ENCODE peak calls at places on chromosomes 16 and 17, in five cellular contexts. X is K562, H is PC-9, W is neural progenitor cell, A is GM23248. K is an unnamed sample.

GRCh38 chr16:22813946-22814325 is at the start of gene HS3ST2:
- DNase-seq in H (no peak), W (peak; percentile 92), A (peak; percentile 59), X (no peak), K (peak; percentile 90)

GRCh38 chr17:80792373-80792781 is 199.3 kb upstream of the CHMP6 start:
- DNase-seq in X (no peak), W (no peak), H (peak; percentile 12), A (peak; percentile 32), K (no peak)

GRCh38 chr17:43003542-43004172 is 2.9 kb upstream of the IFI35 start:
- DNase-seq in W (no peak), A (peak; percentile 67), X (no peak), H (peak; percentile 46), K (no peak)

GRCh38 chr16:58252716-58253115 is 42.1 kb downstream of the PRSS54 start:
- DNase-seq in W (no peak), H (no peak), A (no peak), X (no peak), K (no peak)

GRCh38 chr16:8063151-8063550 is 527.2 kb downstream of the TMEM114 start:
- DNase-seq in H (no peak), A (no peak), X (no peak), W (no peak), K (no peak)

GRCh38 chr17:43578699-43579569 is 32.8 kb upstream of the ETV4 start:
- DNase-seq in A (peak; percentile 62), H (peak; percentile 44), W (peak; percentile 51), X (no peak), K (peak; percentile 48)

GRCh38 chr17:82212331-82213250 is at the start of gene CCDC57:
- DNase-seq in W (peak; percentile 92), X (peak; percentile 90), H (peak; percentile 76), A (peak; percentile 92), K (peak; percentile 99)

GRCh38 chr17:41651625-41652460 is 27.5 kb upstream of the KRT17 start:
- DNase-seq in H (peak; percentile 84), W (no peak), X (no peak), A (no peak), K (peak; percentile 11)

GRCh38 chr16:76235426-76235825 is 41.8 kb upstream of the CNTNAP4 start:
- DNase-seq in A (no peak), X (no peak), W (no peak), H (no peak), K (no peak)

GRCh38 chr17:46125831-46126230 is 67.4 kb downstream of the KANSL1 start:
- DNase-seq in X (no peak), W (no peak), H (no peak), A (no peak), K (no peak)

GRCh38 chr16:77721752-77722314 is 481 bp upstream of the NUDT7 start:
- DNase-seq in A (no peak), X (no peak), H (no peak), W (peak; percentile 4), K (no peak)

GRCh38 chr16:77729951-77730350 is 7.6 kb downstream of the NUDT7 start:
- DNase-seq in W (no peak), H (no peak), A (no peak), X (no peak), K (no peak)

GRCh38 chr16:77722315-77723107 is at the start of gene NUDT7:
- DNase-seq in W (peak; percentile 99), X (peak; percentile 97), H (peak; percentile 70), A (peak; percentile 100), K (peak; percentile 98)

GRCh38 chr16:77723108-77723514 is 797 bp downstream of the NUDT7 start:
- DNase-seq in X (peak; percentile 59), A (peak; percentile 71), W (no peak), H (no peak), K (peak; percentile 58)

GRCh38 chr16:77724174-77724573 is 1.9 kb downstream of the NUDT7 start:
- DNase-seq in X (no peak), W (no peak), A (no peak), H (no peak), K (no peak)
- H3K4me2 ChIP-seq in X (no peak overlapping the region), W (no peak overlapping the region), A (no peak overlapping the region), H (no peak overlapping the region), K (peak overlapping the region; percentile 94)

DNA sequence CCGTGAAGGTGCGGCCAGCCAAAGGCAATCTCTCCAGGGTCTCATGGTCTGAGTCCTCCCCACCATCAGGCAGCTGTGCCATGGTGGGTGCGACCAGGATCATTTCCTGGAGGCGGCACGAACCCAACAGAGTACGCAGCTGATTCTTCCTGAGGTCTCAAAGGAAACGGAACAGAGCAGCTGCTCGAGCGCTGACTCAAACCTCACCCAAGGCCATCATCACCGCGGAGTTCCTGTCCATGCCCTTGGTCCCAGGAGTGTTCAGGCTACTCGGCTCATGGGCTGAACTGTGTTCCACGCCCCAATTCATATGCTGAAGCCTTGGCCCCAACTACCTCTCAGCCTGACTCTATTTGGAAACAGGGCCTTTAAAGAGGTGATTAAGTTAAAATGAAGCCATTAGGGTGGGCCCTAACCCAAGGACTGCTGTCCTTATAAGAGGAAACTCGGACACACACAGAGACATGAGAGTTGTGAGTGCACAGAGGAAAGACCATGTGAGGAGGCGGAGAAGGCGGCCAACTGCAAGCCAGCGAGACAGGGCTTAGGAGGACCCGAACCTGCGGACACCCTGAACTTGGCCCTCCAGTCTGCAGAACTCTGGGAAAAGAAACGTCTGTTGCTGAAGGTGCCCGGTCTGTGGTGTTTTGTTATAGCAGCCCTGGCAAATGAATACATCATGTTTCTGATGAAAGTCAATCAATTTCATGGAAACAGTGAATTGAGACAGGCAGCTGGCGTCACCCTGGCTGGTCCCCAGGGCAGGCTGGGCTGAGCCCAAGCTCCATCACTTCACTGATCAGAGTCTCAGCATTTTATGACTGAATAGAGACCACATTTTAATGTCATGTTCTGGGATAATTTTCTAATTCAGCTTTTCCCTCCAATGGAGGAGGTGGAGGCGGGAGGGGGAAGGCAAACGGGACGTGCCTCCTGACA is 13.7 kb downstream of the MXRA7 start:
- DNase-seq in W (no peak), X (no peak), A (peak; percentile 84), H (no peak), K (no peak)
- H3K4me2 ChIP-seq in W (peak overlapping the region; percentile 68), X (peak overlapping the region; percentile 69), A (peak overlapping the region; percentile 25), H (no peak overlapping the region), K (no peak overlapping the region)

GRCh38 chr17:44915321-44915726 is at the start of gene GFAP:
- DNase-seq in H (no peak), W (no peak), A (no peak), X (no peak), K (peak; percentile 22)
- H3K4me2 ChIP-seq in H (no peak within 1 kb of the TSS), W (no peak within 1 kb of the TSS), A (no peak within 1 kb of the TSS), X (no peak within 1 kb of the TSS), K (peak within 1 kb of the TSS; percentile 58)

GRCh38 chr16:2779978-2780898 is 3.2 kb upstream of the ELOB start:
- DNase-seq in H (no peak), A (no peak), W (peak; percentile 39), X (peak; percentile 31), K (no peak)

GRCh38 chr16:2777231-2777902 is at the start of gene ELOB:
- DNase-seq in A (peak; percentile 96), H (peak; percentile 88), X (peak; percentile 92), W (peak; percentile 95), K (peak; percentile 99)

GRCh38 chr16:2776500-2777139 is 460 bp downstream of the ELOB start:
- DNase-seq in W (peak; percentile 72), A (peak; percentile 71), X (peak; percentile 32), H (no peak), K (no peak)

GRCh38 chr16:2779151-2779920 is 2.3 kb upstream of the ELOB start:
- DNase-seq in X (peak; percentile 31), W (peak; percentile 29), H (no peak), A (no peak), K (no peak)

GRCh38 chr16:2778692-2778958 is 1.5 kb upstream of the ELOB start:
- DNase-seq in H (no peak), X (no peak), A (no peak), W (no peak), K (no peak)
- H3K4me2 ChIP-seq in H (peak overlapping the region; percentile 93), X (peak overlapping the region; percentile 93), A (peak overlapping the region; percentile 95), W (peak overlapping the region; percentile 87), K (peak overlapping the region; percentile 97)

DNA sequence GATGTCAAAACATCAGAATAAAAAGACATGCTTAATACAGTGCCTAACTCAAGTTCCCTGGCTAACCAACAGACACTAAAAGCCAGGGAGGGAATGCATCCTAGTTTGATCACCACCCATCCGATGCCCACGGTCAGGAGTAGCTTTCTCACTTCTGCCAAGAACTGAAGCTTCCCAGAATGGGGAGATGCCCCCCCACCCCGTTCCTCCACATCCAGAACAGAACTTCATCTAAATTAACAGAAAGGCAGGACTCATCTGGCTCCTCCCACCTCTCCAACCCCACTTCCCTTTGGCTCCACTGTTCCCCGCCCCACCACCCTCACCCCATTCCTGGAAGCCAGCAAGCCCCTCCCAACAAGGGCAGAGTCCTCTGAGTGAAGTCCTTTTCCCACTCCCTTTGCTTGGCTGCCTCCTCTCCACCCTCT is 33.7 kb downstream of the GDE1 start:
- DNase-seq in H (no peak), X (peak; percentile 91), W (no peak), A (no peak), K (no peak)
- H3K4me2 ChIP-seq in H (no peak overlapping the region), X (peak overlapping the region; percentile 87), W (peak overlapping the region; percentile 21), A (no peak overlapping the region), K (no peak overlapping the region)

K was measured in SK-N-SH.